ENCODE peak calls at places on chromosomes 13 and 19, in nine cellular contexts. D is cardiac fibroblast, L is endodermal cell, P is GM23338, F is brain microvascular endothelial cell, M is fibroblast of mammary gland, X is HCT116, I is choroid plexus epithelial cell, O is colonic mucosa. T is an unnamed sample.

GRCh38 chr13:114130708-114131580 is 1.5 kb downstream of the RASA3 start:
- DNase-seq in X (no peak), P (peak; percentile 78), F (peak; percentile 93), L (peak; percentile 79), O (peak; percentile 47), D (peak; percentile 69), I (peak; percentile 86), M (peak; percentile 89), T (peak; percentile 94)

GRCh38 chr19:6887326-6887725 is at the start of gene ADGRE1:
- DNase-seq in D (no peak), P (no peak), L (no peak), O (no peak), I (no peak), M (no peak), F (no peak), X (no peak), T (no peak)

GRCh38 chr13:89900104-89900760 is 1447.3 kb upstream of the MIR17HG start:
- DNase-seq in I (peak; percentile 2), X (no peak), F (no peak), D (peak; percentile 5), O (no peak), M (peak; percentile 25), P (no peak), L (no peak), T (no peak)

GRCh38 chr19:30598688-30599087 is 226.5 kb downstream of the ZNF536 start:
- DNase-seq in P (no peak), D (no peak), X (no peak), L (no peak), O (no peak), I (no peak), F (no peak), M (no peak), T (no peak)

GRCh38 chr13:109213714-109214113 is 572.7 kb downstream of the IRS2 start:
- DNase-seq in D (no peak), F (no peak), O (no peak), P (no peak), M (no peak), L (no peak), X (no peak), I (no peak), T (no peak)

GRCh38 chr19:57620673-57621348 is 6.8 kb downstream of the ZNF134 start:
- DNase-seq in L (no peak), O (no peak), I (peak; percentile 34), P (peak; percentile 40), D (peak; percentile 15), F (no peak), M (peak; percentile 34), X (no peak), T (peak; percentile 28)

GRCh38 chr19:49327878-49328544 is 3.0 kb upstream of the SLC6A16 start:
- DNase-seq in F (peak; percentile 20), X (peak; percentile 19), D (peak; percentile 44), I (peak; percentile 61), O (peak; percentile 36), L (peak; percentile 73), P (peak; percentile 85), M (peak; percentile 31), T (no peak)

GRCh38 chr19:6071103-6071485 is 39.2 kb downstream of the RFX2 start:
- DNase-seq in I (peak; percentile 55), P (no peak), D (peak; percentile 82), L (no peak), X (no peak), O (peak; percentile 17), M (peak; percentile 77), F (no peak), T (peak; percentile 40)

GRCh38 chr19:46862974-46863632 is 2.3 kb downstream of the ARHGAP35 start:
- DNase-seq in P (peak; percentile 34), D (no peak), M (no peak), X (no peak), O (no peak), I (no peak), F (no peak), L (no peak), T (no peak)

GRCh38 chr19:43673702-43674629 is 4.0 kb upstream of the PLAUR start:
- DNase-seq in D (no peak), P (no peak), L (peak; percentile 54), M (no peak), I (no peak), X (no peak), F (no peak), O (no peak), T (no peak)

GRCh38 chr13:95644611-95645052 is at the start of gene DZIP1:
- DNase-seq in I (peak; percentile 89), F (peak; percentile 81), D (peak; percentile 91), X (no peak), P (peak; percentile 97), L (peak; percentile 97), M (peak; percentile 83), O (peak; percentile 54), T (peak; percentile 87)

GRCh38 chr13:75762967-75763366 is 126.8 kb downstream of the LMO7 start:
- DNase-seq in F (no peak), L (no peak), M (no peak), I (no peak), X (no peak), P (no peak), O (no peak), D (no peak), T (no peak)

GRCh38 chr13:75759531-75759930 is 123.4 kb downstream of the LMO7 start:
- DNase-seq in D (no peak), M (no peak), X (no peak), L (no peak), I (no peak), P (no peak), F (no peak), O (no peak), T (no peak)

GRCh38 chr13:75762066-75762937 is 126.2 kb downstream of the LMO7 start:
- DNase-seq in F (no peak), P (no peak), D (peak; percentile 22), L (no peak), O (peak; percentile 36), M (peak; percentile 57), X (no peak), I (peak; percentile 58), T (no peak)

GRCh38 chr13:75761373-75761772 is 125.2 kb downstream of the LMO7 start:
- DNase-seq in F (no peak), M (no peak), L (no peak), P (no peak), D (peak; percentile 22), O (no peak), X (no peak), I (peak; percentile 49), T (no peak)

GRCh38 chr13:75760182-75760981 is 124.3 kb downstream of the LMO7 start:
- DNase-seq in M (peak; percentile 45), I (peak; percentile 45), L (no peak), F (no peak), X (peak; percentile 37), D (peak; percentile 14), P (no peak), O (peak; percentile 81), T (no peak)
- TF ChIP-seq CTCF in M (peak; percentile 13), I (peak; percentile 26), L (peak; percentile 26), F (peak; percentile 12), X (no peak), D (no peak), P (peak; percentile 0), O (no peak), T (no peak)

DNA sequence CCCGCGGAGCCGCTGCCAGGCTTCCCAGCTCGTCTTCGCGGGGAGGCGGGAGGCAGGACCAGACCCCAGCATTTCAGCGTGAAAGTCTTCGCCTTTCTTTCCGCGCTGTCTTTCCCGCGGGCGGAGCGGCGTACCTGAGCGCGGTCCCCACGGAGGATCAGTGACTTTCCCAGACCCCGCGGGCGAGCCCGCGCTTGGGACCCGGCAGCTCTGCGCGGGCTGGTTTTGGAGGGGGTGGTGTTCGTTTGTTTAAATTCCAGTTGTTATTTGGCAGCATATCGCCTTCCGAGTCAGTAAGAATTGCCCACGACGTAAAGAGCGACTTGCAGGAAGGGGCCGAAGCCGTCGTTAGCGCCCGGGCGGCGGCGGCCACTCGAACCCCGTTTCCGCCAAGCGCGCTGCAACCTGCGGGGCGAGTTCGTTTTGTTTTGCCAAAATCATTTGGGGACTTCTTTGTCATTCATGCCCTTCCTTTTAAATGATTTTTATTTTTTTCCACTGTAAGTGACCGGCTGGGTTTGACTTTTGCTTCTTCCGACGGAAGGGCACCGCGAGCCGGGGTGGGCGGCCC is 76.1 kb downstream of the ZIC5 start:
- DNase-seq in D (no peak), X (no peak), M (no peak), P (peak; percentile 49), O (peak; percentile 25), I (no peak), L (peak; percentile 59), F (no peak), T (peak; percentile 12)
- H3K4me3 ChIP-seq in D (peak overlapping the region; percentile 15), X (no peak overlapping the region), M (peak overlapping the region; percentile 6), P (peak overlapping the region; percentile 74), O (peak overlapping the region; percentile 44), I (peak overlapping the region; percentile 50), L (peak overlapping the region; percentile 50), F (peak overlapping the region; percentile 29), T (peak overlapping the region; percentile 34)

DNA sequence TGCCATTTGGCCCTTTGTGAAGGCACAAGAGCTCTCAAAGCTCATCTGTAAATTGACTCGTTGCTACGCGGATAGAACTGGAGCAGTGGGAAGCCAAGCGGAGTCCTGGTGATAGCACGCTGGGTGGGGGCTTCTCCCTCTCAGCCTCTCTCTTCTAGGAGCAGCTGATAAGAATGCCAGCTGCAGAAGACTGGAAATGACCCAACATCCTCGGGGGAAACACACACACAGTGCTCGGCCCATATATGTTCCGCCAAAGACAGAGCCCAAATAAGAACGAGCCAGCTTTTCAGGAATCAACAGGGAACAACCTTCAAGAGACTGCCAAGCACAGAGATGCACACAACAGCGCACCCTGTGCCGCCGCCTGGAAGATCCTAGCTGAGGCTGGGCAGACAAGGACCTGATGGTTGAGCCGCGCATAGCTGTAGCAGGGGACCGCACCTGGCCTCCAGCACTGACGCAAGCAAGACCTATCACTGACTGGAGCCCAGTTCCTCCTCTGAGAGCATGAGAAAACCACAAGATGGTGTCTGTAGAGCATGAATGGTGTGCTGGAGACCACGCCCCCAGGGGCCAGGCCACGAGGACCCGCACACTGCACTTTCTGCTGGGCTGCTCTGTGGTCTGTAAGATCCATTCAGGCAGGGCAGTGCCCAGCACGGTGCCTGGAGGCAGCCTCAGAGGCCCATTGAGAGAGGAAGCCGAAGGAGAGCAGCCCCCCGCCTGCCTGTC is 16.0 kb upstream of the SLC35E1 start:
- DNase-seq in L (no peak), F (no peak), X (no peak), O (peak; percentile 47), D (peak; percentile 47), M (peak; percentile 59), P (peak; percentile 43), I (no peak), T (peak; percentile 16)
- TF ChIP-seq CTCF in L (no peak), F (no peak), X (no peak), O (no peak), D (no peak), M (no peak), P (peak; percentile 11), I (no peak), T (no peak)

GRCh38 chr19:55255618-55256423 is 3.0 kb downstream of the PPP6R1 start:
- DNase-seq in M (peak; percentile 81), I (no peak), L (no peak), X (no peak), F (peak; percentile 15), P (no peak), O (no peak), D (no peak), T (no peak)
- H3K4me3 ChIP-seq in M (no peak overlapping the region), I (peak overlapping the region; percentile 8), L (peak overlapping the region; percentile 90), X (no peak overlapping the region), F (no peak overlapping the region), P (peak overlapping the region; percentile 26), O (peak overlapping the region; percentile 9), D (no peak overlapping the region), T (no peak overlapping the region)

GRCh38 chr13:92403606-92404005 is 823.0 kb upstream of the GPC6 start:
- DNase-seq in O (no peak), X (no peak), I (no peak), D (no peak), M (no peak), F (no peak), L (no peak), P (no peak), T (no peak)
- TF ChIP-seq CTCF in O (no peak), X (no peak), I (no peak), D (no peak), M (no peak), F (no peak), L (no peak), P (no peak), T (no peak)